ENCODE peak calls at places on chromosomes 11 and 22, in nine cellular contexts. C is small intestine, E is ascending aorta, A is tibial artery, N is stomach, P is HCT116, R is GM23338, Y is upper lobe of right lung, Z is aorta. S is an unnamed sample. For H3K36me3 and H3K27me3, the result is how much of the 10 kb centered on the place peaks cover.

GRCh38 chr11:125593113-125593761 is 585 bp downstream of the STT3A start:
- DNase-seq in C (peak), E (no peak), A (peak), N (no peak), P (peak), R (peak), Y (no peak), Z (no peak), S (no peak)

GRCh38 chr11:60377737-60378136 is 595 bp upstream of the MS4A7 start:
- DNase-seq in C (no peak), E (peak), A (peak), N (no peak), P (no peak), R (no peak), Y (peak), Z (no peak), S (no peak)

GRCh38 chr11:35344990-35345655 is 74.2 kb downstream of the SLC1A2 start:
- DNase-seq in C (no peak), E (no peak), A (peak), N (no peak), P (no peak), R (no peak), Y (peak), Z (no peak), S (no peak)

GRCh38 chr11:130642994-130643393 is 194.5 kb downstream of the ADAMTS15 start:
- DNase-seq in C (no peak), E (no peak), A (no peak), N (no peak), P (no peak), R (no peak), Y (no peak), Z (no peak), S (peak)

GRCh38 chr11:94740975-94741707 is 27.0 kb upstream of the AMOTL1 start:
- DNase-seq in C (peak), E (no peak), A (no peak), N (no peak), P (peak), R (peak), Y (peak), Z (peak), S (peak)

GRCh38 chr22:24423519-24424000 is 3.8 kb upstream of the ADORA2A start:
- DNase-seq in C (peak), E (no peak), A (no peak), N (peak), P (no peak), R (peak), Y (peak), Z (peak), S (peak)

GRCh38 chr11:70928854-70929598 is 323.4 kb downstream of the SHANK2 start:
- DNase-seq in C (no peak), E (no peak), A (no peak), N (no peak), P (no peak), R (peak), Y (no peak), Z (peak), S (peak)

GRCh38 chr22:22948651-22949611 is 61.3 kb downstream of the IGLL5 start:
- DNase-seq in C (no peak), E (no peak), A (no peak), N (no peak), P (no peak), R (no peak), Y (peak), Z (peak), S (peak)

GRCh38 chr11:69605737-69606526 is 35.0 kb upstream of the CCND1 start:
- DNase-seq in C (no peak), E (peak), A (no peak), N (no peak), P (no peak), R (no peak), Y (no peak), Z (no peak), S (no peak)

GRCh38 chr22:19998991-19999820 is 17.4 kb downstream of the ARVCF start:
- DNase-seq in C (no peak), E (no peak), A (no peak), N (no peak), P (no peak), R (no peak), Y (no peak), Z (peak), S (peak)

GRCh38 chr11:14248577-14248976 is 110.4 kb downstream of the RRAS2 start:
- DNase-seq in C (no peak), E (no peak), A (no peak), N (no peak), P (no peak), R (peak), Y (no peak), Z (no peak), S (peak)

GRCh38 chr11:23370580-23371275 is 510.5 kb upstream of the CCDC179 start:
- DNase-seq in C (peak), E (no peak), A (no peak), N (no peak), P (no peak), R (no peak), Y (no peak), Z (no peak), S (no peak)

GRCh38 chr11:1520987-1521349 is 34.4 kb upstream of the MOB2 start:
- DNase-seq in C (no peak), E (no peak), A (no peak), N (no peak), P (no peak), R (no peak), Y (no peak), Z (no peak), S (peak)

GRCh38 chr22:22977479-22978200 is 90.0 kb downstream of the IGLL5 start:
- DNase-seq in C (no peak), E (no peak), A (no peak), N (no peak), P (no peak), R (no peak), Y (no peak), Z (no peak), S (no peak)

GRCh38 chr11:1755344-1756023 is 5.1 kb upstream of the IFITM10 start:
- DNase-seq in C (no peak), E (no peak), A (no peak), N (no peak), P (no peak), R (no peak), Y (peak), Z (peak), S (peak)

GRCh38 chr22:19807914-19808872 is 46.5 kb downstream of the GNB1L start:
- DNase-seq in C (no peak), E (no peak), A (no peak), N (no peak), P (no peak), R (no peak), Y (no peak), Z (no peak), S (peak)

GRCh38 chr11:79939111-79939510 is 498.3 kb upstream of the TENM4 start:
- DNase-seq in C (no peak), E (no peak), A (no peak), N (no peak), P (no peak), R (no peak), Y (no peak), Z (no peak), S (no peak)

GRCh38 chr22:26086359-26086758 is 82.9 kb upstream of the SEZ6L start:
- DNase-seq in C (no peak), E (no peak), A (no peak), N (no peak), P (no peak), R (no peak), Y (no peak), Z (no peak), S (peak)

GRCh38 chr11:126607374-126607773 is 251.9 kb downstream of the ST3GAL4 start:
- DNase-seq in C (peak), E (no peak), A (no peak), N (peak), P (peak), R (peak), Y (no peak), Z (no peak), S (peak)

GRCh38 chr11:61966673-61967176 is 709 bp downstream of the FTH1 start:
- DNase-seq in C (peak), E (no peak), A (no peak), N (no peak), P (no peak), R (peak), Y (peak), Z (peak), S (peak)

GRCh38 chr11:102109896-102110760 is at the start of gene YAP1:
- DNase-seq in C (peak), E (peak), A (peak), N (peak), P (peak), R (peak), Y (peak), Z (peak), S (peak)

GRCh38 chr22:19610518-19611253 is 86.5 kb upstream of the CLDN5 start:
- DNase-seq in C (no peak), E (no peak), A (no peak), N (no peak), P (no peak), R (peak), Y (no peak), Z (peak), S (peak)

GRCh38 chr11:85953491-85954143 is 98.4 kb downstream of the CCDC83 start:
- DNase-seq in C (no peak), E (no peak), A (no peak), N (no peak), P (no peak), R (no peak), Y (no peak), Z (no peak), S (no peak)

GRCh38 chr11:62546244-62546936 is at the start of gene AHNAK:
- DNase-seq in C (peak), E (peak), A (peak), N (peak), P (no peak), R (peak), Y (peak), Z (peak), S (peak)

GRCh38 chr11:802018-802617 is 2.9 kb downstream of the PIDD1 start:
- DNase-seq in C (no peak), E (no peak), A (no peak), N (no peak), P (no peak), R (no peak), Y (no peak), Z (no peak), S (no peak)

GRCh38 chr11:119885861-119886567 is 157.0 kb upstream of the NECTIN1 start:
- DNase-seq in C (peak), E (no peak), A (no peak), N (no peak), P (no peak), R (no peak), Y (no peak), Z (no peak), S (no peak)

GRCh38 chr11:2807276-2807681 is 78.3 kb downstream of the CDKN1C start:
- DNase-seq in C (no peak), E (peak), A (peak), N (peak), P (no peak), R (no peak), Y (peak), Z (peak), S (no peak)

GRCh38 chr11:126522606-126523005 is 167.1 kb downstream of the ST3GAL4 start:
- DNase-seq in C (no peak), E (no peak), A (no peak), N (no peak), P (no peak), R (no peak), Y (peak), Z (peak), S (no peak)

GRCh38 chr11:72191961-72192381 is at the start of gene FOLR1:
- DNase-seq in C (no peak), E (no peak), A (no peak), N (no peak), P (peak), R (peak), Y (peak), Z (no peak), S (peak)

GRCh38 chr11:3123316-3123715 is 41.8 kb downstream of the OSBPL5 start:
- DNase-seq in C (peak), E (peak), A (peak), N (no peak), P (no peak), R (no peak), Y (peak), Z (peak), S (peak)

GRCh38 chr11:101582242-101583052 is 1.4 kb downstream of the TRPC6 start:
- DNase-seq in C (no peak), E (no peak), A (no peak), N (no peak), P (no peak), R (peak), Y (no peak), Z (peak), S (peak)

GRCh38 chr11:134292661-134293060 is 16.5 kb downstream of the GLB1L3 start:
- DNase-seq in C (no peak), E (peak), A (no peak), N (no peak), P (no peak), R (no peak), Y (no peak), Z (peak), S (no peak)

GRCh38 chr11:100515087-100515486 is 172.0 kb upstream of the ARHGAP42 start:
- DNase-seq in C (no peak), E (no peak), A (no peak), N (no peak), P (no peak), R (peak), Y (no peak), Z (no peak), S (peak)

GRCh38 chr11:60161107-60161506 is 21.8 kb downstream of the MS4A6A start:
- DNase-seq in C (no peak), E (no peak), A (no peak), N (no peak), P (no peak), R (no peak), Y (no peak), Z (no peak), S (no peak)

GRCh38 chr11:91085985-91086384 is 863.1 kb upstream of the CHORDC1 start:
- DNase-seq in C (no peak), E (no peak), A (no peak), N (no peak), P (no peak), R (no peak), Y (no peak), Z (no peak), S (no peak)

GRCh38 chr22:35970601-35971417 is 57.8 kb downstream of the RBFOX2 start:
- DNase-seq in C (no peak), E (no peak), A (no peak), N (no peak), P (no peak), R (no peak), Y (no peak), Z (no peak), S (no peak)

GRCh38 chr22:40857309-40857851 is 432 bp downstream of the XPNPEP3 start:
- DNase-seq in C (no peak), E (no peak), A (no peak), N (no peak), P (no peak), R (no peak), Y (no peak), Z (no peak), S (no peak)

GRCh38 chr11:2689551-2690260 is 10.1 kb downstream of the KCNQ1OT1 start:
- DNase-seq in C (peak), E (no peak), A (peak), N (no peak), P (no peak), R (no peak), Y (peak), Z (peak), S (no peak)

GRCh38 chr11:9315078-9315688 is 790 bp upstream of the TMEM41B start:
- DNase-seq in C (no peak), E (peak), A (no peak), N (no peak), P (no peak), R (no peak), Y (no peak), Z (no peak), S (no peak)
- H3K4me3 ChIP-seq in C (peak), E (peak), A (peak), N (peak), P (peak), R (peak), Y (peak), Z (peak), S (peak)

DNA sequence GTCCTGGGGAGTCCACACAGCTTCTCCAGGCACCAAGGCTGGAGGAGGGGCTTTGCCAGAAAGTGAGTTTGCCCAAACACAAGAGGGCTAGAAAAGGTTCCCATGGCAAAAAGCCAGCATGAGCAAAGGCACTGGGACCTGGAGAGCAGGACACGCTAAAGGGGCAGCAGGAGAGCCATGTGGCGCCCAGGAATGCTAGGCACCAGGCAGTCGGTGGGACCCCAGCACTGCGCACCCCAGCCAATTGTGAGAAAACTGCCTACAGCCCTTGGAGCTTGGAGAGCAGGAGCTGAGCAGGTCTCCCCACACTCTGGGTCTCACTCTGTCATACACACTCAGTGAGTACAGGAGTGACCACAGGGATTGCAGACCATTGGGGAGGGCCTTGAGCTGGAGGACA is 5.2 kb upstream of the RAB1B start:
- DNase-seq in C (no peak), E (no peak), A (no peak), N (no peak), P (no peak), R (no peak), Y (no peak), Z (no peak), S (no peak)
- H3K36me3 ChIP-seq in C (under half), E (under half), A (under half), N (half or more), P (under half), R (under half), Y (under half), Z (under half), S (under half)

GRCh38 chr11:57549983-57550382 is 12.6 kb downstream of the SMTNL1 start:
- DNase-seq in C (no peak), E (no peak), A (no peak), N (no peak), P (no peak), R (no peak), Y (no peak), Z (peak), S (no peak)
- H3K27me3 ChIP-seq in C (under half), E (under half), A (under half), N (under half), P (under half), R (under half), Y (under half), Z (under half), S (under half)

GRCh38 chr11:32427935-32428664 is 7.2 kb downstream of the WT1 start:
- DNase-seq in C (no peak), E (no peak), A (no peak), N (no peak), P (no peak), R (peak), Y (no peak), Z (no peak), S (peak)
- H3K4me3 ChIP-seq in C (no peak), E (no peak), A (no peak), N (no peak), P (no peak), R (peak), Y (no peak), Z (no peak), S (no peak)

GRCh38 chr22:42808516-42808915 is 48.6 kb downstream of the ARFGAP3 start:
- DNase-seq in C (no peak), E (no peak), A (no peak), N (no peak), P (no peak), R (no peak), Y (no peak), Z (no peak), S (no peak)
- H3K36me3 ChIP-seq in C (under half), E (half or more), A (half or more), N (half or more), P (under half), R (under half), Y (half or more), Z (under half), S (under half)

GRCh38 chr11:17486666-17487065 is 10.0 kb upstream of the ABCC8 start:
- DNase-seq in C (peak), E (no peak), A (no peak), N (no peak), P (no peak), R (no peak), Y (no peak), Z (no peak), S (no peak)
- H3K27me3 ChIP-seq in C (under half), E (under half), A (under half), N (under half), P (under half), R (under half), Y (under half), Z (under half), S (under half)

GRCh38 chr22:29481265-29482000 is 1.4 kb downstream of the NEFH start:
- DNase-seq in C (no peak), E (no peak), A (no peak), N (no peak), P (no peak), R (peak), Y (no peak), Z (no peak), S (peak)
- H3K4me3 ChIP-seq in C (no peak), E (peak), A (peak), N (no peak), P (no peak), R (peak), Y (peak), Z (no peak), S (peak)

GRCh38 chr11:78514922-78515502 is 59.7 kb downstream of the NARS2 start:
- DNase-seq in C (no peak), E (no peak), A (no peak), N (no peak), P (no peak), R (peak), Y (no peak), Z (no peak), S (peak)
- H3K36me3 ChIP-seq in C (under half), E (under half), A (under half), N (under half), P (under half), R (under half), Y (under half), Z (under half), S (under half)

GRCh38 chr11:111300569-111300968 is 2.2 kb downstream of the POU2AF3 start:
- DNase-seq in C (no peak), E (no peak), A (no peak), N (no peak), P (no peak), R (no peak), Y (no peak), Z (no peak), S (no peak)

GRCh38 chr11:111298466-111299110 is at the start of gene POU2AF3:
- DNase-seq in C (no peak), E (no peak), A (no peak), N (no peak), P (no peak), R (peak), Y (no peak), Z (peak), S (peak)

GRCh38 chr11:111301004-111301839 is 2.9 kb downstream of the POU2AF3 start:
- DNase-seq in C (no peak), E (no peak), A (no peak), N (peak), P (no peak), R (no peak), Y (no peak), Z (no peak), S (no peak)

GRCh38 chr11:111297696-111298095 is 650 bp upstream of the POU2AF3 start:
- DNase-seq in C (no peak), E (no peak), A (no peak), N (no peak), P (no peak), R (peak), Y (no peak), Z (no peak), S (peak)

GRCh38 chr11:111299111-111300026 is 1.0 kb downstream of the POU2AF3 start:
- DNase-seq in C (peak), E (peak), A (peak), N (peak), P (no peak), R (peak), Y (peak), Z (peak), S (peak)
- H3K27me3 ChIP-seq in C (under half), E (under half), A (under half), N (under half), P (under half), R (under half), Y (under half), Z (under half), S (under half)